ENCODE peak calls at places on chromosomes 1 and 21, in five cellular contexts. C is Karpas-422, K is sigmoid colon, N is psoas muscle, A is tibial artery. L is an unnamed sample. For H3K4me1, the result is how much of the 10 kb centered on the place peaks cover.

GRCh38 chr1:182649041-182649440 is 35.3 kb downstream of the RGS8 start:
- DNase-seq in C (peak), K (no peak), N (no peak), A (no peak), L (no peak)

GRCh38 chr1:8121261-8122159 is 95.4 kb upstream of the ERRFI1 start:
- DNase-seq in C (no peak), K (peak), N (no peak), A (peak), L (no peak)

GRCh38 chr1:168485048-168485447 is 58.7 kb downstream of the XCL2 start:
- DNase-seq in C (no peak), K (peak), N (no peak), A (peak), L (peak)

GRCh38 chr1:107875689-107876088 is 89.3 kb downstream of the VAV3 start:
- DNase-seq in C (no peak), K (no peak), N (no peak), A (no peak), L (no peak)

GRCh38 chr1:41902125-41902524 is 16.6 kb downstream of the HIVEP3 start:
- DNase-seq in C (no peak), K (no peak), N (no peak), A (no peak), L (peak)

GRCh38 chr1:37244083-37244480 is 209.8 kb upstream of the GRIK3 start:
- DNase-seq in C (no peak), K (no peak), N (no peak), A (no peak), L (no peak)

GRCh38 chr1:46797696-46798470 is 963 bp upstream of the CYP4B1 start:
- DNase-seq in C (no peak), K (no peak), N (no peak), A (no peak), L (no peak)

GRCh38 chr1:7948950-7949349 is 8.3 kb upstream of the TNFRSF9 start:
- DNase-seq in C (no peak), K (no peak), N (no peak), A (no peak), L (peak)

GRCh38 chr1:232183266-232183800 is 446.6 kb downstream of the SIPA1L2 start:
- DNase-seq in C (no peak), K (no peak), N (no peak), A (no peak), L (no peak)

GRCh38 chr1:203045821-203046594 is 19.7 kb downstream of the PPFIA4 start:
- DNase-seq in C (no peak), K (no peak), N (no peak), A (no peak), L (no peak)

GRCh38 chr1:226712779-226713420 is 26.2 kb downstream of the ITPKB start:
- DNase-seq in C (no peak), K (no peak), N (no peak), A (no peak), L (no peak)

GRCh38 chr1:63046539-63046938 is 262.6 kb downstream of the ATG4C start:
- DNase-seq in C (no peak), K (no peak), N (no peak), A (no peak), L (no peak)

GRCh38 chr21:45202889-45203288 is 84.8 kb downstream of the POFUT2 start:
- DNase-seq in C (no peak), K (no peak), N (no peak), A (no peak), L (no peak)

GRCh38 chr1:32701951-32702598 is 495 bp downstream of the SYNC start:
- DNase-seq in C (no peak), K (peak), N (peak), A (peak), L (peak)

GRCh38 chr1:71882241-71883036 is 399.9 kb downstream of the NEGR1 start:
- DNase-seq in C (no peak), K (no peak), N (no peak), A (no peak), L (no peak)

GRCh38 chr1:84168783-84169182 is 24.7 kb downstream of the PRKACB start:
- DNase-seq in C (no peak), K (no peak), N (no peak), A (no peak), L (no peak)

GRCh38 chr1:42006836-42007235 is 88.1 kb upstream of the HIVEP3 start:
- DNase-seq in C (no peak), K (no peak), N (no peak), A (no peak), L (peak)

GRCh38 chr1:18385239-18385790 is 95.4 kb upstream of the KLHDC7A start:
- DNase-seq in C (no peak), K (no peak), N (no peak), A (no peak), L (no peak)

GRCh38 chr21:42862774-42863503 is 16.4 kb downstream of the WDR4 start:
- DNase-seq in C (peak), K (no peak), N (no peak), A (no peak), L (no peak)

GRCh38 chr1:230289350-230289644 is 136.8 kb downstream of the PGBD5 start:
- DNase-seq in C (no peak), K (no peak), N (no peak), A (no peak), L (no peak)

GRCh38 chr1:230292739-230293720 is 133.1 kb downstream of the PGBD5 start:
- DNase-seq in C (no peak), K (peak), N (peak), A (peak), L (no peak)

GRCh38 chr1:230288641-230289349 is 137.3 kb downstream of the PGBD5 start:
- DNase-seq in C (no peak), K (peak), N (peak), A (no peak), L (no peak)

GRCh38 chr1:230287674-230288315 is 138.3 kb downstream of the PGBD5 start:
- DNase-seq in C (no peak), K (peak), N (peak), A (no peak), L (no peak)

DNA sequence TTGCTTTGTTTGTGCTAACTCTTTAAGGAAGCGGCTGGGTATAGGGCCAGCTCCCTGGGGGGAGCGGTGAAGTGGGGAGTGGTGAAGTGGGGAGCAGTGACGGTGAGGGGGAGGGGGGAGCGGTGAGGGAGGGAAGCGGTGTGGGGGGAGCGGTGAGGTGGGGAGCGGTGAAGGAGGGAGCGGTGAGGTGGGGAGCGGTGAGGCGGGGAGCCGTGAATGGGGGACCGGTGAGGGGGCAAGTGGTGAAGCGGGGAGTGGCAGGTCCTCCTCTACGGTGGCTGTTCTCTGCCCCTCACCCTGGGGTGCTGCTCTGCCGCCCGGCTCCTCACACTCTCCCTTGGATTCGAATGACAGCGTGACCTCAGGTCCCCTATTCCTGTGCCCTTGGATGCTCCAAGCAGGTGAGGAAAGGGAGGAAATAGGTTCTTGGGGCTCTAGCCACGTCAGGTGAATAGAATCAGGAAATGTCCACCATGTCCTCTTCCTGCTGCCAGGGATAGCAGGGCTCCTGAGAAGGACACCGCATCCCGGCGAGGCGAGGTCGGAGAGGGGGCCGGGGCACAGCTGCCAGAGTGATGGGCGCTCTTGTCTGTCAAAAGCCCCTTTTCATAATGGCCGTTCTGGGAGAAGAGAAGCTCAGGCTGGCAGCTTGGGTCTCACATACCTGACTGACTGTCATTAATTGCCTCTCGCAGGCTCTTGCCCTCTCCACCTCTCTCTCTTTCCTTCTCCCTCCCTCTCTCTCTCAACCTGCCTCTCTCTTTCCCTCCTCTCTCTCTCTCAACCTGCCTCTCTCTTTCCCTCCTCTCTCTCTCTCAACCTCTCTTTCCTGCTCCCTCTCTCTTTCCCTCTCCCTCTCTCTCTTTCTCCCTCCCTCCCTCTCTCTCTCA is 134.2 kb downstream of the PGBD5 start:
- DNase-seq in C (no peak), K (peak), N (peak), A (peak), L (no peak)
- H3K4me3 ChIP-seq in C (no peak), K (no peak), N (no peak), A (no peak), L (no peak)

GRCh38 chr21:17537299-17537698 is 24.5 kb downstream of the CXADR start:
- DNase-seq in C (no peak), K (no peak), N (no peak), A (no peak), L (peak)

GRCh38 chr21:17540530-17540929 is 27.7 kb downstream of the CXADR start:
- DNase-seq in C (no peak), K (no peak), N (no peak), A (no peak), L (no peak)

GRCh38 chr21:17538576-17538975 is 25.7 kb downstream of the CXADR start:
- DNase-seq in C (no peak), K (no peak), N (no peak), A (no peak), L (no peak)

GRCh38 chr21:17539743-17540341 is 27.0 kb downstream of the CXADR start:
- DNase-seq in C (no peak), K (no peak), N (no peak), A (no peak), L (no peak)

DNA sequence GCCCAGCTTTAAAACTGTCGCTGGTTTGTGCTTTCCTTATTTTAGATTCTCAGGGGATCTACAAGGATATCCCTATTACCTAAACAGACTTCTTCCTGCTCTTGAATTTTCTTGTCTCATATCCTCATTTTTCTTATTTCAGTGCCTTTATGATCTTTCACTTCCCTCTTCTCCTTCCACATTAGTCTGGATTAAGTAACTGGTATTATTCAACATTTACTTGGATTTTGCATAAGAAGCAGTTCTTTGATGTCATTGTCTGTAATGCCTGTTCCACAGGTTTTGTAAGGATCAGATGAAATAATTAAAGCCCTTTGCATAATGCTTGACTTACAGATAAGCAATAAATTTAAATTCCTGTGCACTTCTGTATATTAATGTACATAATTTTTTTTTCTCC is 26.5 kb downstream of the CXADR start:
- DNase-seq in C (peak), K (no peak), N (no peak), A (no peak), L (no peak)
- H3K4me1 ChIP-seq in C (under half), K (under half), N (under half), A (under half), L (under half)

DNA sequence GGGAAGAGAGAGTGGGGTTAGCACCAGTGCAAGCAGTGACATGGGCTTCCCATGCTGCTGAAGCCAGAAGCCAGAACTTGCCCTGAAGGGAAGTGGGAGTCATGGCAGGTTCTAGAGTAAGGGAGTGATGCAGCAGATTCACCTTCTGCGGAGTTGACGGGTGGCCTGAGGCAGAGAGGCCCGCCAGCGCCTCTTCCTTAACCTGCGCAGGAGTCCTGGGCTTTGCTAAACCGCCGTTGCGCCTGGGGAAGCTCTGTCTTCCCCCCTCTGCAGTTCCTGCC is 67.2 kb downstream of the OBSCN start:
- DNase-seq in C (no peak), K (peak), N (peak), A (no peak), L (no peak)
- H3K4me3 ChIP-seq in C (peak), K (peak), N (peak), A (peak), L (peak)

GRCh38 chr1:178098262-178098661 is 4.4 kb downstream of the RASAL2 start:
- DNase-seq in C (no peak), K (no peak), N (no peak), A (no peak), L (peak)

GRCh38 chr1:178093150-178093957 is 550 bp upstream of the RASAL2 start:
- DNase-seq in C (no peak), K (peak), N (peak), A (peak), L (peak)

GRCh38 chr1:178094752-178095645 is 1.1 kb downstream of the RASAL2 start:
- DNase-seq in C (no peak), K (no peak), N (no peak), A (no peak), L (peak)

GRCh38 chr1:178093958-178094751 is at the start of gene RASAL2:
- DNase-seq in C (no peak), K (peak), N (peak), A (peak), L (peak)

GRCh38 chr1:178096421-178096820 is 2.5 kb downstream of the RASAL2 start:
- DNase-seq in C (no peak), K (no peak), N (no peak), A (no peak), L (peak)
- H3K4me1 ChIP-seq in C (under half), K (under half), N (under half), A (under half), L (under half)